ENCODE peak calls at places on chromosomes 13 and 19, in nine cellular contexts. J is PC-3, K is esophagus squamous epithelium, M is HepG2, H is IMR-90, Q is stomach, W is colonic mucosa, O is BE2C, D is right atrium auricular region. E is an unnamed sample.

GRCh38 chr19:45045671-45046353 is 7.0 kb downstream of the CLASRP start:
- DNase-seq in W (no peak), H (no peak), M (peak; percentile 95), O (no peak), J (no peak), Q (peak; percentile 62), K (no peak), D (no peak), E (no peak)

GRCh38 chr13:32209670-32210069 is 105.5 kb downstream of the ZAR1L start:
- DNase-seq in Q (no peak), O (no peak), H (peak; percentile 36), K (no peak), J (no peak), D (no peak), M (no peak), W (no peak), E (no peak)

GRCh38 chr13:34356686-34357434 is 538.9 kb downstream of the RFC3 start:
- DNase-seq in W (no peak), M (no peak), J (no peak), D (no peak), Q (no peak), H (no peak), O (no peak), K (no peak), E (no peak)

GRCh38 chr13:21670006-21670882 is 629 bp upstream of the FGF9 start:
- DNase-seq in W (peak; percentile 78), K (no peak), M (no peak), H (peak; percentile 48), J (no peak), Q (peak; percentile 48), O (peak; percentile 27), D (no peak), E (peak; percentile 49)

GRCh38 chr13:43686557-43686956 is 100.2 kb downstream of the ENOX1 start:
- DNase-seq in W (no peak), M (peak; percentile 2), H (peak; percentile 93), Q (no peak), O (peak; percentile 69), J (peak; percentile 59), D (peak; percentile 62), K (no peak), E (no peak)

GRCh38 chr19:15091918-15092753 is 10.1 kb downstream of the OR1I1 start:
- DNase-seq in D (no peak), M (peak; percentile 66), H (peak; percentile 71), J (peak; percentile 89), W (peak; percentile 48), K (no peak), Q (no peak), O (peak; percentile 44), E (peak; percentile 66)

GRCh38 chr13:112638157-112638750 is 50.3 kb upstream of the TUBGCP3 start:
- DNase-seq in O (no peak), J (peak; percentile 6), Q (no peak), W (no peak), D (no peak), K (no peak), H (no peak), M (no peak), E (no peak)

GRCh38 chr19:47740866-47741519 is 4.4 kb upstream of the NOP53 start:
- DNase-seq in W (no peak), D (no peak), O (no peak), H (no peak), Q (no peak), K (no peak), M (no peak), J (no peak), E (no peak)

GRCh38 chr19:30065680-30066606 is 123.9 kb downstream of the URI1 start:
- DNase-seq in M (no peak), K (no peak), O (no peak), Q (peak; percentile 23), D (no peak), H (no peak), W (no peak), J (no peak), E (no peak)

GRCh38 chr19:30064021-30064699 is 122.1 kb downstream of the URI1 start:
- DNase-seq in M (no peak), W (no peak), O (no peak), K (no peak), H (no peak), J (no peak), D (peak; percentile 34), Q (no peak), E (peak; percentile 12)

GRCh38 chr19:30063184-30064020 is 121.4 kb downstream of the URI1 start:
- DNase-seq in D (peak; percentile 42), M (no peak), Q (no peak), W (no peak), O (no peak), J (no peak), K (no peak), H (no peak), E (peak; percentile 9)

GRCh38 chr19:30066781-30067759 is 125.0 kb downstream of the URI1 start:
- DNase-seq in J (no peak), Q (peak; percentile 19), K (no peak), H (no peak), W (no peak), M (no peak), D (no peak), O (no peak), E (no peak)

GRCh38 chr19:30064776-30065494 is 122.9 kb downstream of the URI1 start:
- DNase-seq in O (no peak), Q (peak; percentile 9), H (no peak), K (no peak), M (no peak), J (no peak), W (no peak), D (peak; percentile 30), E (peak; percentile 7)
- H3K4me1 ChIP-seq in O (peaks cover 3% of the 10 kb centered on the region), Q (no peaks in the 10 kb centered on the region), H (no peaks in the 10 kb centered on the region), K (no peaks in the 10 kb centered on the region), M (peaks cover 18% of the 10 kb centered on the region), J (no peaks in the 10 kb centered on the region), W (no peaks in the 10 kb centered on the region), D (no peaks in the 10 kb centered on the region), E (no peaks in the 10 kb centered on the region)

GRCh38 chr19:20482721-20483120 is 82.9 kb downstream of the ZNF737 start:
- DNase-seq in K (no peak), W (no peak), M (no peak), D (no peak), O (no peak), H (no peak), J (no peak), Q (no peak), E (no peak)

GRCh38 chr19:20478936-20479335 is 86.6 kb downstream of the ZNF737 start:
- DNase-seq in W (no peak), K (no peak), Q (no peak), M (no peak), O (no peak), H (no peak), D (no peak), J (no peak), E (no peak)

DNA sequence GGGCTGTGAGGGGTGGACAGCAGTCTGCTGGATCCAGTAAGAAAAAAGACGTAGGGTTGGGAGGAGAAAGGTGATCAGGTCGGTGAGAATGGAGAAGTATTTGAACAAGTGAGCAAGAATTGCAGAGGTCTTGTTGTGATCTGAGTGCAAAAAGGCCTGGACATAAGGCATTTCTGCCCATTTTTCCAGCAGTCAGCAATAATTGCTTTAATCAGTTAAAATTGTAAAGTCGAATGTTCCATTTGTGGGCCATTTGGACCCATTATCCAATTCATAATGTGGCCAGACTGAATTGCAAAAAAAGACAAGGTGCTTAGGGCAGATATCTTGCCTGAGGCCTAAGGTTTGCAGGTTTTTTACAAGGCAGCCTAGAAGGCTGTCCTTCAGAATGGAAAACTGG is 86.1 kb downstream of the ZNF737 start:
- DNase-seq in J (no peak), Q (no peak), H (no peak), D (no peak), O (no peak), M (no peak), K (no peak), W (no peak), E (no peak)
- TF ChIP-seq CTCF in J (no peak), Q (no peak), H (no peak), D (no peak), O (no peak), M (no peak), K (no peak), W (no peak), E (no peak)

GRCh38 chr13:33213797-33214196 is 71.8 kb downstream of the STARD13 start:
- DNase-seq in H (peak; percentile 65), D (no peak), O (no peak), W (no peak), K (no peak), J (no peak), Q (peak; percentile 32), M (no peak), E (peak; percentile 45)

GRCh38 chr13:33208290-33208990 is 77.1 kb downstream of the STARD13 start:
- DNase-seq in Q (no peak), K (no peak), O (no peak), D (no peak), H (no peak), W (peak; percentile 49), J (no peak), M (no peak), E (no peak)

GRCh38 chr13:33213024-33213795 is 72.3 kb downstream of the STARD13 start:
- DNase-seq in Q (peak; percentile 49), M (peak; percentile 46), W (no peak), K (no peak), O (no peak), J (no peak), D (no peak), H (no peak), E (no peak)

GRCh38 chr13:33207616-33207964 is 78.0 kb downstream of the STARD13 start:
- DNase-seq in W (no peak), H (peak; percentile 98), M (peak; percentile 74), J (no peak), O (peak; percentile 66), Q (no peak), K (no peak), D (no peak), E (no peak)

GRCh38 chr13:33212396-33212795 is 73.2 kb downstream of the STARD13 start:
- DNase-seq in K (no peak), M (no peak), H (no peak), D (no peak), W (no peak), J (no peak), Q (no peak), O (no peak), E (no peak)
- H3K4me1 ChIP-seq in K (peaks cover 18% of the 10 kb centered on the region), M (peaks cover 45% of the 10 kb centered on the region), H (peaks cover 35% of the 10 kb centered on the region), D (peaks cover 56% of the 10 kb centered on the region), W (peaks cover 7% of the 10 kb centered on the region), J (peaks cover 15% of the 10 kb centered on the region), Q (peaks cover 54% of the 10 kb centered on the region), O (peaks cover 27% of the 10 kb centered on the region), E (peaks cover 25% of the 10 kb centered on the region)

GRCh38 chr19:18919895-18920204 is 335 bp downstream of the DDX49 start:
- DNase-seq in Q (no peak), M (no peak), D (no peak), H (no peak), O (no peak), K (no peak), J (no peak), W (no peak), E (no peak)

GRCh38 chr19:18913466-18913865 is 5.7 kb downstream of the COPE start:
- DNase-seq in K (no peak), H (no peak), O (no peak), Q (no peak), M (no peak), D (no peak), J (no peak), W (no peak), E (no peak)

GRCh38 chr19:18912933-18913332 is 6.3 kb downstream of the COPE start:
- DNase-seq in K (no peak), O (peak; percentile 10), D (no peak), M (no peak), J (no peak), Q (no peak), W (no peak), H (no peak), E (no peak)

GRCh38 chr19:18919086-18919894 is at the start of the genes COPE and DDX49:
- DNase-seq in J (peak; percentile 99), D (peak; percentile 100), M (peak; percentile 100), W (peak; percentile 98), O (peak; percentile 96), H (peak; percentile 100), K (peak; percentile 99), Q (peak; percentile 97), E (peak; percentile 100)

GRCh38 chr19:18915639-18916038 is 3.5 kb downstream of the COPE start:
- DNase-seq in Q (peak; percentile 36), O (peak; percentile 78), W (peak; percentile 51), H (peak; percentile 30), K (no peak), M (peak; percentile 54), D (no peak), J (peak; percentile 55), E (peak; percentile 82)
- TF ChIP-seq CTCF in Q (no peak), O (peak; percentile 73), W (no peak), H (peak; percentile 42), K (no peak), M (peak; percentile 80), D (peak; percentile 47), J (peak; percentile 64), E (peak; percentile 34)

E was measured in testis.